ENCODE peak calls at places on chromosomes 3 and 15, in eight cellular contexts. One of them, this sample, is unnamed.

GRCh38 chr15:70328137-70329115 is 230.7 kb upstream of the TLE3 start:
- DNase-seq in kidney glomerular epithelial cell: no peak
- DNase-seq in fibroblast of mammary gland: peak
- DNase-seq in stimulated activated CD4-positive, alpha-beta T cell treated with anti-CD3 and anti-CD28 coated beads, Interleukin-1b, Interleukin-23, amount 100 ng/mL, for 48 hours: no peak
- DNase-seq in AG04449: peak
- DNase-seq in psoas muscle: peak
- DNase-seq in naive thymus-derived CD8-positive, alpha-beta T cell: no peak
- DNase-seq in NCI-H1092: no peak
- DNase-seq in this sample: no peak

GRCh38 chr3:150603888-150604319 is 783 bp downstream of the SELENOT start:
- DNase-seq in kidney glomerular epithelial cell: peak
- DNase-seq in NCI-H1092: peak
- DNase-seq in AG04449: no peak
- DNase-seq in stimulated activated CD4-positive, alpha-beta T cell treated with anti-CD3 and anti-CD28 coated beads, Interleukin-1b, Interleukin-23, amount 100 ng/mL, for 48 hours: no peak
- DNase-seq in fibroblast of mammary gland: no peak
- DNase-seq in naive thymus-derived CD8-positive, alpha-beta T cell: no peak
- DNase-seq in psoas muscle: no peak
- DNase-seq in this sample: no peak

GRCh38 chr3:118128886-118129285 is 905.8 kb downstream of the IGSF11 start:
- DNase-seq in fibroblast of mammary gland: peak
- DNase-seq in stimulated activated CD4-positive, alpha-beta T cell treated with anti-CD3 and anti-CD28 coated beads, Interleukin-1b, Interleukin-23, amount 100 ng/mL, for 48 hours: no peak
- DNase-seq in NCI-H1092: no peak
- DNase-seq in AG04449: peak
- DNase-seq in naive thymus-derived CD8-positive, alpha-beta T cell: no peak
- DNase-seq in psoas muscle: no peak
- DNase-seq in kidney glomerular epithelial cell: no peak
- DNase-seq in this sample: no peak

GRCh38 chr15:31511707-31512310 is 185.2 kb downstream of the KLF13 start:
- DNase-seq in AG04449: no peak
- DNase-seq in psoas muscle: no peak
- DNase-seq in fibroblast of mammary gland: no peak
- DNase-seq in stimulated activated CD4-positive, alpha-beta T cell treated with anti-CD3 and anti-CD28 coated beads, Interleukin-1b, Interleukin-23, amount 100 ng/mL, for 48 hours: peak
- DNase-seq in naive thymus-derived CD8-positive, alpha-beta T cell: peak
- DNase-seq in kidney glomerular epithelial cell: no peak
- DNase-seq in NCI-H1092: no peak
- DNase-seq in this sample: no peak

GRCh38 chr3:72722930-72723726 is 125.1 kb downstream of the SHQ1 start:
- DNase-seq in AG04449: peak
- DNase-seq in psoas muscle: no peak
- DNase-seq in NCI-H1092: no peak
- DNase-seq in fibroblast of mammary gland: peak
- DNase-seq in kidney glomerular epithelial cell: peak
- DNase-seq in stimulated activated CD4-positive, alpha-beta T cell treated with anti-CD3 and anti-CD28 coated beads, Interleukin-1b, Interleukin-23, amount 100 ng/mL, for 48 hours: peak
- DNase-seq in naive thymus-derived CD8-positive, alpha-beta T cell: no peak
- DNase-seq in this sample: no peak

GRCh38 chr3:176950743-176951142 is 246.5 kb downstream of the TBL1XR1 start:
- DNase-seq in fibroblast of mammary gland: peak
- DNase-seq in stimulated activated CD4-positive, alpha-beta T cell treated with anti-CD3 and anti-CD28 coated beads, Interleukin-1b, Interleukin-23, amount 100 ng/mL, for 48 hours: no peak
- DNase-seq in naive thymus-derived CD8-positive, alpha-beta T cell: no peak
- DNase-seq in psoas muscle: no peak
- DNase-seq in NCI-H1092: no peak
- DNase-seq in kidney glomerular epithelial cell: peak
- DNase-seq in AG04449: no peak
- DNase-seq in this sample: no peak

GRCh38 chr3:184543848-184544512 is 17.6 kb upstream of the EPHB3 start:
- DNase-seq in naive thymus-derived CD8-positive, alpha-beta T cell: peak
- DNase-seq in psoas muscle: peak
- DNase-seq in AG04449: no peak
- DNase-seq in NCI-H1092: peak
- DNase-seq in fibroblast of mammary gland: peak
- DNase-seq in kidney glomerular epithelial cell: peak
- DNase-seq in stimulated activated CD4-positive, alpha-beta T cell treated with anti-CD3 and anti-CD28 coated beads, Interleukin-1b, Interleukin-23, amount 100 ng/mL, for 48 hours: peak
- DNase-seq in this sample: peak

GRCh38 chr3:112097378-112097777 is 11.2 kb downstream of the C3orf52 start:
- DNase-seq in kidney glomerular epithelial cell: peak
- DNase-seq in naive thymus-derived CD8-positive, alpha-beta T cell: no peak
- DNase-seq in fibroblast of mammary gland: peak
- DNase-seq in stimulated activated CD4-positive, alpha-beta T cell treated with anti-CD3 and anti-CD28 coated beads, Interleukin-1b, Interleukin-23, amount 100 ng/mL, for 48 hours: peak
- DNase-seq in psoas muscle: no peak
- DNase-seq in AG04449: peak
- DNase-seq in NCI-H1092: peak
- DNase-seq in this sample: peak

GRCh38 chr3:30620402-30621360 is 14.3 kb downstream of the TGFBR2 start:
- DNase-seq in stimulated activated CD4-positive, alpha-beta T cell treated with anti-CD3 and anti-CD28 coated beads, Interleukin-1b, Interleukin-23, amount 100 ng/mL, for 48 hours: peak
- DNase-seq in kidney glomerular epithelial cell: no peak
- DNase-seq in AG04449: no peak
- DNase-seq in psoas muscle: no peak
- DNase-seq in naive thymus-derived CD8-positive, alpha-beta T cell: no peak
- DNase-seq in NCI-H1092: no peak
- DNase-seq in fibroblast of mammary gland: no peak
- DNase-seq in this sample: no peak

GRCh38 chr15:82810061-82810862 is 834 bp downstream of the WHAMM start:
- DNase-seq in stimulated activated CD4-positive, alpha-beta T cell treated with anti-CD3 and anti-CD28 coated beads, Interleukin-1b, Interleukin-23, amount 100 ng/mL, for 48 hours: peak
- DNase-seq in AG04449: no peak
- DNase-seq in naive thymus-derived CD8-positive, alpha-beta T cell: no peak
- DNase-seq in kidney glomerular epithelial cell: peak
- DNase-seq in psoas muscle: no peak
- DNase-seq in NCI-H1092: no peak
- DNase-seq in fibroblast of mammary gland: peak
- DNase-seq in this sample: peak

GRCh38 chr3:8318002-8318649 is 183.5 kb upstream of the LMCD1 start:
- DNase-seq in psoas muscle: no peak
- DNase-seq in NCI-H1092: no peak
- DNase-seq in stimulated activated CD4-positive, alpha-beta T cell treated with anti-CD3 and anti-CD28 coated beads, Interleukin-1b, Interleukin-23, amount 100 ng/mL, for 48 hours: no peak
- DNase-seq in AG04449: peak
- DNase-seq in kidney glomerular epithelial cell: no peak
- DNase-seq in fibroblast of mammary gland: peak
- DNase-seq in naive thymus-derived CD8-positive, alpha-beta T cell: no peak
- DNase-seq in this sample: peak

GRCh38 chr3:58434990-58435389 is 1.4 kb upstream of the PDHB start:
- DNase-seq in kidney glomerular epithelial cell: peak
- DNase-seq in stimulated activated CD4-positive, alpha-beta T cell treated with anti-CD3 and anti-CD28 coated beads, Interleukin-1b, Interleukin-23, amount 100 ng/mL, for 48 hours: no peak
- DNase-seq in NCI-H1092: no peak
- DNase-seq in naive thymus-derived CD8-positive, alpha-beta T cell: no peak
- DNase-seq in psoas muscle: no peak
- DNase-seq in AG04449: peak
- DNase-seq in fibroblast of mammary gland: peak
- DNase-seq in this sample: no peak

GRCh38 chr3:50205719-50206276 is 727 bp downstream of the SLC38A3 start:
- DNase-seq in fibroblast of mammary gland: no peak
- DNase-seq in stimulated activated CD4-positive, alpha-beta T cell treated with anti-CD3 and anti-CD28 coated beads, Interleukin-1b, Interleukin-23, amount 100 ng/mL, for 48 hours: peak
- DNase-seq in psoas muscle: peak
- DNase-seq in kidney glomerular epithelial cell: no peak
- DNase-seq in naive thymus-derived CD8-positive, alpha-beta T cell: no peak
- DNase-seq in NCI-H1092: no peak
- DNase-seq in AG04449: no peak
- DNase-seq in this sample: no peak

GRCh38 chr3:76497636-76498035 is 542.3 kb upstream of the ROBO2 start:
- DNase-seq in psoas muscle: no peak
- DNase-seq in fibroblast of mammary gland: no peak
- DNase-seq in stimulated activated CD4-positive, alpha-beta T cell treated with anti-CD3 and anti-CD28 coated beads, Interleukin-1b, Interleukin-23, amount 100 ng/mL, for 48 hours: no peak
- DNase-seq in AG04449: no peak
- DNase-seq in naive thymus-derived CD8-positive, alpha-beta T cell: no peak
- DNase-seq in NCI-H1092: no peak
- DNase-seq in kidney glomerular epithelial cell: peak
- DNase-seq in this sample: no peak

GRCh38 chr15:69663982-69664381 is 211.4 kb downstream of the RPLP1 start:
- DNase-seq in kidney glomerular epithelial cell: no peak
- DNase-seq in NCI-H1092: no peak
- DNase-seq in fibroblast of mammary gland: no peak
- DNase-seq in AG04449: no peak
- DNase-seq in stimulated activated CD4-positive, alpha-beta T cell treated with anti-CD3 and anti-CD28 coated beads, Interleukin-1b, Interleukin-23, amount 100 ng/mL, for 48 hours: no peak
- DNase-seq in naive thymus-derived CD8-positive, alpha-beta T cell: no peak
- DNase-seq in psoas muscle: no peak
- DNase-seq in this sample: no peak

GRCh38 chr3:38001456-38002081 is 11.0 kb downstream of the VILL start:
- DNase-seq in naive thymus-derived CD8-positive, alpha-beta T cell: peak
- DNase-seq in NCI-H1092: no peak
- DNase-seq in stimulated activated CD4-positive, alpha-beta T cell treated with anti-CD3 and anti-CD28 coated beads, Interleukin-1b, Interleukin-23, amount 100 ng/mL, for 48 hours: no peak
- DNase-seq in psoas muscle: no peak
- DNase-seq in kidney glomerular epithelial cell: no peak
- DNase-seq in fibroblast of mammary gland: no peak
- DNase-seq in AG04449: no peak
- DNase-seq in this sample: no peak

GRCh38 chr3:31124368-31124767 is 229.9 kb upstream of the GADL1 start:
- DNase-seq in psoas muscle: no peak
- DNase-seq in stimulated activated CD4-positive, alpha-beta T cell treated with anti-CD3 and anti-CD28 coated beads, Interleukin-1b, Interleukin-23, amount 100 ng/mL, for 48 hours: no peak
- DNase-seq in fibroblast of mammary gland: peak
- DNase-seq in NCI-H1092: no peak
- DNase-seq in AG04449: no peak
- DNase-seq in kidney glomerular epithelial cell: no peak
- DNase-seq in naive thymus-derived CD8-positive, alpha-beta T cell: no peak
- DNase-seq in this sample: no peak

This sample was measured in NCI-H774.